ENCODE peak calls at places on chromosomes 6 and 20, in eight cellular contexts. M, R, L, A, X, J, C and I are unnamed samples.

GRCh38 chr20:37128803-37129202 is 33.0 kb upstream of the RBL1 start:
- DNase-seq in M (no peak), R (no peak), L (no peak), A (no peak), X (no peak), J (no peak), C (no peak), I (no peak)

GRCh38 chr6:6891949-6892461 is 215.8 kb upstream of the RREB1 start:
- DNase-seq in M (no peak), R (no peak), L (no peak), A (no peak), X (no peak), J (no peak), C (no peak), I (no peak)

GRCh38 chr20:9878096-9878495 is 39.2 kb upstream of the PAK5 start:
- DNase-seq in M (no peak), R (no peak), L (no peak), A (no peak), X (no peak), J (no peak), C (no peak), I (no peak)

GRCh38 chr6:36246511-36247268 is 23.2 kb upstream of the PNPLA1 start:
- DNase-seq in M (no peak), R (no peak), L (no peak), A (no peak), X (no peak), J (no peak), C (no peak), I (no peak)

GRCh38 chr6:137808191-137808590 is 58.9 kb upstream of the TNFAIP3 start:
- DNase-seq in M (peak), R (no peak), L (no peak), A (peak), X (no peak), J (no peak), C (no peak), I (no peak)

GRCh38 chr20:38871560-38871953 is 54.7 kb upstream of the FAM83D start:
- DNase-seq in M (no peak), R (no peak), L (no peak), A (no peak), X (no peak), J (no peak), C (no peak), I (no peak)

GRCh38 chr6:117602899-117603588 is 733 bp upstream of the GOPC start:
- DNase-seq in M (no peak), R (no peak), L (no peak), A (no peak), X (no peak), J (no peak), C (no peak), I (no peak)

GRCh38 chr6:53347250-53347920 is 1.4 kb downstream of the ELOVL5 start:
- DNase-seq in M (peak), R (peak), L (peak), A (no peak), X (peak), J (no peak), C (no peak), I (no peak)

GRCh38 chr20:38473353-38473795 is 731 bp downstream of the RALGAPB start:
- DNase-seq in M (peak), R (no peak), L (no peak), A (peak), X (no peak), J (no peak), C (no peak), I (no peak)

GRCh38 chr6:170263410-170263809 is 27.5 kb downstream of the DLL1 start:
- DNase-seq in M (no peak), R (no peak), L (no peak), A (no peak), X (no peak), J (no peak), C (no peak), I (peak)

GRCh38 chr6:37077459-37078296 is 72.2 kb downstream of the FGD2 start:
- DNase-seq in M (no peak), R (no peak), L (no peak), A (no peak), X (no peak), J (peak), C (peak), I (peak)

GRCh38 chr6:72080260-72080941 is 194.1 kb downstream of the RIMS1 start:
- DNase-seq in M (no peak), R (no peak), L (no peak), A (no peak), X (no peak), J (no peak), C (no peak), I (no peak)

GRCh38 chr6:22147469-22147815 is 149.4 kb downstream of the PRL start:
- DNase-seq in M (no peak), R (no peak), L (no peak), A (no peak), X (no peak), J (no peak), C (no peak), I (no peak)

GRCh38 chr6:47587503-47587902 is 109.9 kb downstream of the CD2AP start:
- DNase-seq in M (no peak), R (no peak), L (no peak), A (no peak), X (no peak), J (no peak), C (no peak), I (no peak)

GRCh38 chr6:71291991-71292390 is 3.4 kb downstream of the OGFRL1 start:
- DNase-seq in M (no peak), R (no peak), L (no peak), A (no peak), X (no peak), J (no peak), C (no peak), I (no peak)

GRCh38 chr20:18056174-18057105 is 1.3 kb downstream of the OVOL2 start:
- DNase-seq in M (no peak), R (no peak), L (no peak), A (no peak), X (no peak), J (peak), C (no peak), I (no peak)

GRCh38 chr6:143549630-143550268 is 38.2 kb upstream of the FUCA2 start:
- DNase-seq in M (no peak), R (peak), L (peak), A (no peak), X (no peak), J (no peak), C (no peak), I (no peak)

GRCh38 chr20:47740225-47741184 is 44.8 kb downstream of the SULF2 start:
- DNase-seq in M (no peak), R (no peak), L (no peak), A (no peak), X (no peak), J (no peak), C (peak), I (peak)

GRCh38 chr20:17169575-17170136 is 57.2 kb upstream of the PCSK2 start:
- DNase-seq in M (no peak), R (no peak), L (no peak), A (no peak), X (no peak), J (no peak), C (no peak), I (no peak)